ENCODE peak calls at places on chromosomes 5 and 9, in six cellular contexts. O is lower lobe of right lung, F is PC-9, G is tibial artery, I is fibroblast of mammary gland, M is neural progenitor cell. X is an unnamed sample.

GRCh38 chr5:40832345-40832744 is 2.7 kb downstream of the RPL37 start:
- DNase-seq in O (no peak), F (no peak), G (no peak), I (no peak), M (no peak), X (peak)

GRCh38 chr9:89234636-89235035 is 56.0 kb upstream of the SHC3 start:
- DNase-seq in O (peak), F (peak), G (no peak), I (peak), M (peak), X (peak)

GRCh38 chr5:135482383-135482933 is 30.3 kb upstream of the TIFAB start:
- DNase-seq in O (no peak), F (no peak), G (peak), I (no peak), M (peak), X (no peak)

GRCh38 chr9:19408316-19408692 is 505 bp upstream of the ACER2 start:
- DNase-seq in O (no peak), F (no peak), G (peak), I (no peak), M (no peak), X (no peak)

GRCh38 chr9:131259916-131260597 is 16.3 kb downstream of the FAM78A start:
- DNase-seq in O (no peak), F (no peak), G (no peak), I (no peak), M (no peak), X (no peak)

GRCh38 chr5:16589658-16590057 is 27.1 kb downstream of the RETREG1 start:
- DNase-seq in O (no peak), F (no peak), G (no peak), I (no peak), M (no peak), X (no peak)

GRCh38 chr5:64746446-64746845 is 22.0 kb downstream of the SREK1IP1 start:
- DNase-seq in O (no peak), F (no peak), G (no peak), I (peak), M (no peak), X (no peak)

GRCh38 chr5:115494570-115495289 is 49.8 kb downstream of the FEM1C start:
- DNase-seq in O (no peak), F (no peak), G (no peak), I (peak), M (no peak), X (peak)

GRCh38 chr5:179973391-179973790 is 65.7 kb upstream of the TBC1D9B start:
- DNase-seq in O (no peak), F (no peak), G (no peak), I (no peak), M (no peak), X (no peak)

GRCh38 chr5:1378866-1379659 is 34.2 kb upstream of the CLPTM1L start:
- DNase-seq in O (no peak), F (no peak), G (no peak), I (no peak), M (no peak), X (no peak)

GRCh38 chr9:581673-582497 is 259.6 kb upstream of the DMRT1 start:
- DNase-seq in O (no peak), F (no peak), G (no peak), I (no peak), M (peak), X (no peak)

GRCh38 chr5:99378443-99378842 is 449.6 kb upstream of the CHD1 start:
- DNase-seq in O (no peak), F (no peak), G (no peak), I (no peak), M (no peak), X (no peak)

GRCh38 chr9:5516453-5517220 is 6.3 kb downstream of the PDCD1LG2 start:
- DNase-seq in O (no peak), F (no peak), G (no peak), I (no peak), M (no peak), X (no peak)

GRCh38 chr5:6832994-6833393 is 119.8 kb downstream of the TENT4A start:
- DNase-seq in O (no peak), F (no peak), G (no peak), I (no peak), M (no peak), X (no peak)

GRCh38 chr9:131441441-131441840 is 47.6 kb downstream of the PRRC2B start:
- DNase-seq in O (no peak), F (no peak), G (peak), I (no peak), M (no peak), X (no peak)

GRCh38 chr5:8700222-8700621 is 831.3 kb downstream of the MTRR start:
- DNase-seq in O (no peak), F (no peak), G (no peak), I (no peak), M (no peak), X (peak)

GRCh38 chr9:3777137-3777536 is 251.3 kb upstream of the RFX3 start:
- DNase-seq in O (no peak), F (no peak), G (no peak), I (no peak), M (no peak), X (no peak)

GRCh38 chr9:121085661-121086060 is 10.9 kb downstream of the CNTRL start:
- DNase-seq in O (no peak), F (no peak), G (no peak), I (peak), M (no peak), X (no peak)

GRCh38 chr9:136180586-136180985 is 24.3 kb downstream of the LHX3 start:
- DNase-seq in O (no peak), F (no peak), G (no peak), I (no peak), M (no peak), X (no peak)

GRCh38 chr5:179381691-179382090 is 36.4 kb upstream of the ADAMTS2 start:
- DNase-seq in O (no peak), F (no peak), G (no peak), I (no peak), M (no peak), X (no peak)

GRCh38 chr5:63125862-63126261 is 547.2 kb downstream of the LRRC70 start:
- DNase-seq in O (no peak), F (no peak), G (no peak), I (peak), M (no peak), X (peak)

GRCh38 chr5:11013793-11014192 is 252.8 kb upstream of the DAP start:
- DNase-seq in O (no peak), F (no peak), G (no peak), I (no peak), M (no peak), X (no peak)

GRCh38 chr5:94389515-94389899 is 228.9 kb downstream of the KIAA0825 start:
- DNase-seq in O (no peak), F (no peak), G (no peak), I (no peak), M (no peak), X (no peak)

GRCh38 chr9:2016411-2017208 is 1.5 kb downstream of the SMARCA2 start:
- DNase-seq in O (peak), F (peak), G (peak), I (peak), M (peak), X (peak)

GRCh38 chr5:23314827-23315226 is 192.6 kb upstream of the PRDM9 start:
- DNase-seq in O (no peak), F (no peak), G (no peak), I (peak), M (no peak), X (peak)

GRCh38 chr5:55914141-55914413 is 62.9 kb downstream of the IL31RA start:
- DNase-seq in O (no peak), F (no peak), G (no peak), I (peak), M (no peak), X (peak)

GRCh38 chr5:170097934-170098333 is 7.8 kb upstream of the FOXI1 start:
- DNase-seq in O (no peak), F (no peak), G (no peak), I (no peak), M (no peak), X (no peak)

GRCh38 chr5:76358-77169 is 15.4 kb upstream of the PLEKHG4B start:
- DNase-seq in O (no peak), F (no peak), G (no peak), I (no peak), M (no peak), X (no peak)

GRCh38 chr9:30235068-30235467 is 2149.4 kb upstream of the ACO1 start:
- DNase-seq in O (no peak), F (no peak), G (no peak), I (no peak), M (no peak), X (no peak)

GRCh38 chr9:130450344-130451003 is 5.7 kb downstream of the ASS1 start:
- DNase-seq in O (no peak), F (no peak), G (no peak), I (no peak), M (no peak), X (no peak)

GRCh38 chr5:151180291-151180690 is 22.7 kb upstream of the ANXA6 start:
- DNase-seq in O (no peak), F (no peak), G (no peak), I (no peak), M (no peak), X (no peak)

GRCh38 chr5:7927466-7928375 is 58.8 kb downstream of the MTRR start:
- DNase-seq in O (no peak), F (peak), G (no peak), I (peak), M (peak), X (peak)

GRCh38 chr9:133167096-133167695 is 3.5 kb upstream of the GBGT1 start:
- DNase-seq in O (peak), F (no peak), G (peak), I (no peak), M (no peak), X (no peak)

GRCh38 chr9:69834056-69834455 is 13.4 kb downstream of the CFAP95 start:
- DNase-seq in O (no peak), F (no peak), G (no peak), I (no peak), M (no peak), X (no peak)

GRCh38 chr9:81207651-81208050 is 481.7 kb downstream of the TLE1 start:
- DNase-seq in O (no peak), F (no peak), G (no peak), I (no peak), M (no peak), X (no peak)

DNA sequence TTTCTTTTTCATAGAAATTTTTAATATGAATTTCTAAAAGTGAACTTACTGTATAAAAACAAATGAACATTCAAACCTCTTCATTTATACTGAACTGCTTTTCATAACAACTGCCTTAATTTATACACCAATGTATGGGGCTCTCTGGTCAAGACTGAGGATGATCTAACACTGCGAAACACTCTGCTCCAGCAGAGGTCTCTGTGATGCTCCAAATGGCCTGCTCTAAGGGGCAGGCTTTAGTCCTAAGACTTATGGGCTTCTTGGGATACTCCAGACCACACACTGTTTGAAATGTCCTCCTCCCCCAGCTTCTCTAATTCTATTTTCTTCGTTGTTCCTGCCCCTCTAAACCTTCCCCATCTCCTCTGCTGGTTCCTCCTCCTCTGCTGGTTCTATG is 58.5 kb downstream of the LIFR start:
- DNase-seq in O (no peak), F (no peak), G (no peak), I (peak), M (no peak), X (peak)
- TF ChIP-seq CTCF in O (no peak), F (no peak), G (peak), I (peak), M (peak), X (peak)

GRCh38 chr9:82325907-82326306 is 337.3 kb downstream of the SPATA31D1 start:
- DNase-seq in O (no peak), F (no peak), G (no peak), I (no peak), M (no peak), X (no peak)

GRCh38 chr9:82320566-82320965 is 332.0 kb downstream of the SPATA31D1 start:
- DNase-seq in O (no peak), F (no peak), G (no peak), I (no peak), M (no peak), X (peak)
- TF ChIP-seq CTCF in O (no peak), F (no peak), G (no peak), I (no peak), M (no peak), X (no peak)

GRCh38 chr5:128409401-128409800 is 128.6 kb downstream of the FBN2 start:
- DNase-seq in O (no peak), F (no peak), G (no peak), I (no peak), M (no peak), X (no peak)

GRCh38 chr5:128412145-128412930 is 125.7 kb downstream of the FBN2 start:
- DNase-seq in O (no peak), F (no peak), G (no peak), I (no peak), M (no peak), X (no peak)

GRCh38 chr5:128408622-128409021 is 129.4 kb downstream of the FBN2 start:
- DNase-seq in O (no peak), F (no peak), G (no peak), I (peak), M (no peak), X (no peak)

GRCh38 chr5:128413356-128413755 is 124.7 kb downstream of the FBN2 start:
- DNase-seq in O (no peak), F (no peak), G (no peak), I (peak), M (no peak), X (peak)

GRCh38 chr5:128414469-128414868 is 123.6 kb downstream of the FBN2 start:
- DNase-seq in O (no peak), F (no peak), G (no peak), I (no peak), M (no peak), X (no peak)
- TF ChIP-seq CTCF in O (no peak), F (no peak), G (no peak), I (no peak), M (no peak), X (no peak)

DNA sequence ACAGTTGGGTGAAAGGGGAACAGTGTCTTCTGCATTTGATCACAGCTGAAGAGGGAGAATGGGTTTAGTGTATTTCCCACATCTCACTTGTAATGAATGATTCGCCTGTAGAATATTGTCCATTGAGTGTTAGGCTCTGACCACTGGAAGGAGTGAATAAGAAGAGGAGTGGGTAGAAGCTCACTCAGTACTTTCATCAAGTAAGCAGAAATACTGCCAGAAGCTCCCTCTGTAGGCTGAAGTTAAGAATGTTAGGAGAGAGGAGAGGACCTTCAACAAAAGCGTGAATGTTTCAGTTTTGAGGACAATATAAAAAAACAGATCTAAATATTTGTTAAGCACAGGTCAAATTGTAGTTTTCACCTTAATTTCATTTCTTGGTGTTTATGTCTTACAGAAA is 27.5 kb downstream of the FSD1L start:
- DNase-seq in O (no peak), F (no peak), G (no peak), I (peak), M (peak), X (peak)
- TF ChIP-seq CTCF in O (no peak), F (no peak), G (no peak), I (peak), M (peak), X (peak)

DNA sequence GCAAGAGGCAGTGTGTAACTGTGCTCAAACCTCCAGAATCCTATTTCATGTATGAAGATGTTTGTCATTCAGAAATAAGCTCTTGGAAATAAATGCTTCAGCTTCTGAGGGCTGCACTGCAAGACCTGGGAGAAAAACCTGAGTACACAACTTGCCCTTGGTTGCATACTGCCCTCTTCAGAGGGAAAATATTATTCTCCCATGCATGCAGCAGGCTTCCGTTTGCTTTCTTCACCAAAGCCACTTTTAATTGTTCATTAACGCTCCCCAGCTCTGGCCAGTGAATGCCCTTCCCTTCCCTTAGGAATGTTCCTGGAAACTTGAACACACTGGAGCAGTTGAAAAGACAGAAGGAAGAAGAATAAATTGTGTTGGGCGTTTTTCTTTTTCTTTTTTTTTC is 2.5 kb upstream of the WHRN start:
- DNase-seq in O (no peak), F (peak), G (no peak), I (peak), M (peak), X (no peak)
- TF ChIP-seq CTCF in O (peak), F (peak), G (no peak), I (peak), M (peak), X (peak)

GRCh38 chr9:6822696-6823095 is 64.9 kb downstream of the KDM4C start:
- DNase-seq in O (no peak), F (no peak), G (no peak), I (no peak), M (no peak), X (no peak)

GRCh38 chr9:6829027-6829426 is 71.3 kb downstream of the KDM4C start:
- DNase-seq in O (no peak), F (no peak), G (no peak), I (peak), M (peak), X (no peak)

GRCh38 chr9:6827370-6827949 is 69.7 kb downstream of the KDM4C start:
- DNase-seq in O (no peak), F (no peak), G (no peak), I (peak), M (peak), X (no peak)
- TF ChIP-seq CTCF in O (peak), F (peak), G (no peak), I (peak), M (peak), X (peak)

DNA sequence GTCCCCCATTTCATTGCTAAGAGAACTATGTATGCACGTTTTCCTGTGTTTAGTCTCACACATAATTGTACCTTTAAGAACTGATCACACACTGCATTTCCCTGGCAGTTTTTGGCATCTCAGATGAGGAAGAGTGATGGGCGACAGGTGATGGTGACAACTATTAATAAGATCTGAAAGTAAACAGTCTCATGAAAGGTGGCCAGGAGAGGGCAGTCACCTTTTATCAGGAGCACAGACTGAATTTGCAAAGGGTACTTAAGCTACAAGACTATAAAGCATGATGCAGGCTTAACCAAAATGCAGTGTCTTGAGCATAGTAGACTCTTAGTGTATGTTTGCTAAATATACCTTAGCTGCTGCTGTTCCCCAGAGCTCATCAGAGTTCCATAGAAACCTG is 91.5 kb downstream of the GHR start:
- DNase-seq in O (no peak), F (no peak), G (no peak), I (no peak), M (peak), X (no peak)
- TF ChIP-seq CTCF in O (no peak), F (peak), G (no peak), I (no peak), M (peak), X (no peak)

DNA sequence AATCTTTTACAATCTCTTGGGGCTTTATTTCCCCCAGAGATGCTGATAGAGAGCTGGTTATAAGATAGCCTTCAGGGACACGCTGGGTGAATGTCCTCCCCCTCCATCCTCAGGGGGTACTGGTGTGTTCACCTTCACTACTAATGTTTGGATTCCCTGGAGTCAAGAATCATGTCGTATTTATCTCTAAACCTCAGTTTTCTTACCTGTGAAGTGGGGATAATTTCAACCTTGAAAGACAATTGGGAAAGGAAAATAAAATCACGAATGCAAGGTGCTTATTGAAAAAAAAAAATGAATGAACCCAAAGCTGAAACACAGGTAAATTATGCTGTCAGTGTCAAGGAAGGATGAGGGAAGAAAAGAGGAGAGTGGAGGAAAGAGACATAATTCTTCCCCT is 165.4 kb downstream of the NSG2 start:
- DNase-seq in O (no peak), F (no peak), G (no peak), I (no peak), M (no peak), X (no peak)
- TF ChIP-seq CTCF in O (no peak), F (no peak), G (no peak), I (no peak), M (no peak), X (no peak)

X was measured in foreskin fibroblast.